ENCODE peak calls at places on chromosomes 6 and 20, in six cellular contexts. Z, B, L, A, X and E are unnamed samples.
A peak's percentile ranks its signal among the peaks of the same experiment; 100 is the strongest.

GRCh38 chr6:139839506-139840156 is 465.2 kb upstream of the CITED2 start:
- DNase-seq in Z (no peak), A (no peak), X (no peak), L (no peak), B (no peak), E (no peak)

GRCh38 chr20:41530923-41531322 is 87.3 kb downstream of the CHD6 start:
- DNase-seq in B (no peak), X (no peak), A (no peak), L (no peak), Z (no peak), E (no peak)

GRCh38 chr6:39263299-39264037 is 34.2 kb upstream of the KCNK5 start:
- DNase-seq in A (no peak), X (no peak), B (no peak), L (no peak), Z (no peak), E (no peak)

GRCh38 chr6:75279418-75279817 is 5.2 kb downstream of the TMEM30A start:
- DNase-seq in X (no peak), A (no peak), Z (no peak), L (no peak), B (no peak), E (no peak)

GRCh38 chr6:2522521-2522920 is 228.2 kb downstream of the MYLK4 start:
- DNase-seq in A (no peak), L (peak; percentile 51), Z (no peak), B (no peak), X (no peak), E (peak; percentile 14)

GRCh38 chr6:153003294-153003645 is 761 bp upstream of the MTRF1L start:
- DNase-seq in B (no peak), Z (no peak), X (no peak), L (no peak), A (no peak), E (peak; percentile 2)

GRCh38 chr6:149031545-149032317 is 284.9 kb downstream of the UST start:
- DNase-seq in A (no peak), Z (no peak), X (no peak), B (no peak), L (peak; percentile 76), E (no peak)

GRCh38 chr6:161347988-161348627 is 74.2 kb upstream of the AGPAT4 start:
- DNase-seq in L (no peak), A (no peak), Z (no peak), X (no peak), B (no peak), E (no peak)

GRCh38 chr6:142265476-142265875 is 36.3 kb upstream of the ADGRG6 start:
- DNase-seq in X (no peak), Z (no peak), B (no peak), L (no peak), A (no peak), E (no peak)

GRCh38 chr6:89954721-89955148 is 60.5 kb downstream of the GJA10 start:
- DNase-seq in X (no peak), Z (no peak), L (no peak), A (no peak), B (no peak), E (no peak)

GRCh38 chr6:12331474-12331873 is 41.3 kb downstream of the EDN1 start:
- DNase-seq in X (no peak), Z (no peak), L (no peak), B (no peak), A (no peak), E (no peak)

GRCh38 chr6:43263314-43264178 is 20.3 kb downstream of the TTBK1 start:
- DNase-seq in X (peak; percentile 29), B (no peak), Z (peak; percentile 65), A (peak; percentile 83), L (no peak), E (no peak)

GRCh38 chr6:151299009-151299408 is 59.2 kb downstream of the AKAP12 start:
- DNase-seq in L (no peak), B (no peak), A (no peak), X (no peak), Z (no peak), E (no peak)

GRCh38 chr20:5719861-5720401 is 30.3 kb upstream of the SHLD1 start:
- DNase-seq in Z (no peak), L (no peak), A (no peak), B (no peak), X (no peak), E (no peak)

GRCh38 chr6:42047790-42048405 is 2.4 kb upstream of the TAF8 start:
- DNase-seq in Z (no peak), L (no peak), A (peak; percentile 57), X (no peak), B (no peak), E (no peak)

GRCh38 chr6:132812255-132812732 is 2.1 kb upstream of the RPS12 start:
- DNase-seq in X (no peak), A (peak; percentile 45), L (no peak), Z (no peak), B (no peak), E (no peak)

GRCh38 chr6:115854866-115855665 is 205.6 kb downstream of the FRK start:
- DNase-seq in X (no peak), A (no peak), Z (no peak), B (no peak), L (no peak), E (no peak)

GRCh38 chr20:41701596-41702350 is 83.6 kb upstream of the CHD6 start:
- DNase-seq in Z (no peak), B (no peak), A (no peak), X (no peak), L (no peak), E (no peak)

GRCh38 chr20:2304180-2304579 is 8.4 kb downstream of the TGM3 start:
- DNase-seq in A (no peak), Z (no peak), L (no peak), B (no peak), X (no peak), E (no peak)

GRCh38 chr6:109869398-109870165 is 108.5 kb upstream of the GPR6 start:
- DNase-seq in X (no peak), A (no peak), L (no peak), B (no peak), Z (no peak), E (no peak)

GRCh38 chr20:56166781-56167465 is 81.6 kb upstream of the MC3R start:
- DNase-seq in Z (no peak), L (no peak), A (no peak), B (no peak), X (no peak), E (no peak)

GRCh38 chr6:167968091-167968490 is 29.4 kb upstream of the KIF25 start:
- DNase-seq in L (no peak), Z (no peak), B (no peak), A (peak; percentile 55), X (no peak), E (no peak)

GRCh38 chr6:106084106-106084963 is 1.8 kb upstream of the PRDM1 start:
- DNase-seq in A (peak; percentile 89), X (no peak), B (peak; percentile 47), L (peak; percentile 78), Z (no peak), E (peak; percentile 91)